ENCODE peak calls at places on chromosomes 2 and 18, in four cellular contexts. G, N, H and K are unnamed samples.

GRCh38 chr2:108454440-108454839 is 5.4 kb downstream of the GCC2 start:
- DNase-seq in G (no peak), N (no peak), H (no peak), K (no peak)

GRCh38 chr2:203797363-203798111 is 70.0 kb upstream of the CTLA4 start:
- DNase-seq in G (no peak), N (no peak), H (no peak), K (no peak)

GRCh38 chr2:75068546-75068945 is 110.1 kb downstream of the POLE4 start:
- DNase-seq in G (peak; percentile 18), N (no peak), H (no peak), K (no peak)

GRCh38 chr2:176597916-176598315 is 328.7 kb downstream of the MTX2 start:
- DNase-seq in G (no peak), N (no peak), H (no peak), K (no peak)

GRCh38 chr2:239182981-239183791 is 217.6 kb downstream of the HDAC4 start:
- DNase-seq in G (no peak), N (peak; percentile 8), H (peak; percentile 10), K (peak; percentile 27)

GRCh38 chr2:169828141-169828811 is 1.0 kb downstream of the UBR3 start:
- DNase-seq in G (peak; percentile 62), N (peak; percentile 53), H (peak; percentile 48), K (no peak)

GRCh38 chr2:168348076-168348475 is 100.7 kb upstream of the STK39 start:
- DNase-seq in G (peak; percentile 73), N (no peak), H (no peak), K (no peak)

GRCh38 chr2:65932571-65932970 is 500.2 kb upstream of the SPRED2 start:
- DNase-seq in G (no peak), N (no peak), H (no peak), K (no peak)

GRCh38 chr2:43356774-43357173 is 130.4 kb upstream of the ZFP36L2 start:
- DNase-seq in G (no peak), N (no peak), H (no peak), K (no peak)

GRCh38 chr18:45910405-45911023 is 56.6 kb downstream of the EPG5 start:
- DNase-seq in G (peak; percentile 44), N (peak; percentile 32), H (peak; percentile 30), K (peak; percentile 61)

GRCh38 chr2:237675326-237675725 is 47.9 kb downstream of the LRRFIP1 start:
- DNase-seq in G (no peak), N (no peak), H (no peak), K (no peak)

GRCh38 chr18:68436485-68436884 is 278.4 kb downstream of the TMX3 start:
- DNase-seq in G (no peak), N (no peak), H (no peak), K (no peak)

GRCh38 chr2:205129531-205129930 is 552.8 kb upstream of the NRP2 start:
- DNase-seq in G (no peak), N (no peak), H (no peak), K (no peak)

GRCh38 chr18:75159238-75159518 is 49.8 kb downstream of the PTGR3 start:
- DNase-seq in G (no peak), N (no peak), H (no peak), K (no peak)

GRCh38 chr2:239275037-239275685 is 125.7 kb downstream of the HDAC4 start:
- DNase-seq in G (no peak), N (peak; percentile 81), H (peak; percentile 78), K (peak; percentile 90)

GRCh38 chr2:237739101-237739500 is 59.5 kb upstream of the RBM44 start:
- DNase-seq in G (no peak), N (peak; percentile 71), H (peak; percentile 72), K (peak; percentile 84)

GRCh38 chr2:227462972-227463931 is 8.7 kb upstream of the AGFG1 start:
- DNase-seq in G (no peak), N (no peak), H (no peak), K (no peak)

GRCh38 chr2:40746150-40746549 is 294.3 kb upstream of the SLC8A1 start:
- DNase-seq in G (peak; percentile 52), N (peak; percentile 29), H (no peak), K (no peak)

GRCh38 chr2:157898591-157898996 is 22.5 kb upstream of the ACVR1 start:
- DNase-seq in G (no peak), N (no peak), H (no peak), K (no peak)

GRCh38 chr2:11241804-11242203 is 86.5 kb downstream of the SLC66A3 start:
- DNase-seq in G (no peak), N (no peak), H (no peak), K (no peak)

GRCh38 chr2:113876503-113877387 is 13.1 kb upstream of the ACTR3 start:
- DNase-seq in G (peak; percentile 98), N (no peak), H (no peak), K (no peak)

GRCh38 chr2:10462178-10463083 is 14.3 kb upstream of the ODC1 start:
- DNase-seq in G (no peak), N (no peak), H (no peak), K (no peak)

GRCh38 chr18:24052053-24052452 is 37.5 kb downstream of the TTC39C start:
- DNase-seq in G (peak; percentile 76), N (no peak), H (no peak), K (no peak)

DNA sequence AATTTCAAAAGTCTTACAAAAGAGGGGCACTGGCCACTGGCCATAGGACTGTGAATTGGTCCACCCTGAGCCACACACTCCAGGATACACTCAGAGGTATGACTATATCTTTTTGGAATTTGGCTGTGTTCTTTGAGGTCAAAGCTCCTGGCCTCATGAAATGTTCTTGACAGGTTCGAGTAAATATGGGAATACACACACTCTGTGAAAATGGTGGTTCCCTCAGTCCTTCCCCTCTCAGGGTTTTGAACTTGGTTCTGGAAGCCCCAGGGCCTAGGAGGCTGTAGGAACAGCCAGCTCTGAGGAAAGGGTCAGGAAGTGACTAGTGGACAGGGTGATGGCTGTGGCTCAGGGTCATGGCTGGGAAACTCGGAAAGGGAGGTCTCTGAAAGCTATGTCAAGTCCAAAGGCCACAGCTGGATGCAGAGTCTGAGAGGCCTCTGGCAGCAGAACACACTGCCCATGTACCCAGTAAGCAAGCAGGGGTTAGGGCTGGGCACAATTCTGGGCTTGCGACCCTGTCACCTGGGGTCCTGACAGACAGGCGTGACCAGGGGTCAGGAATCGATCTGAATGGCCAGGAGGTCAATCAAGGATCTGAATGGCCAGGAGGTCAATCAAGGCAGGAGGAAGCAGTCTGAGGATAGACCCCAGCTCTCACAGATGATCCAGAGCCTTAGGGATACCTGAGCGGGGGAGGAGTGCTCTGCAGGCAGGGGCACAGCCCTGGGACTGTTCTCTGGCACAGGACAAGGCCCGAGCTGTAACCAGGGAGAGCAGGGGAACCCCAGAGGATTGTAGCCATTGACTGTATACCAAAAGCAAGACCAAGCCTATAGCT is 223.4 kb upstream of the SMAD2 start:
- DNase-seq in G (peak; percentile 73), N (no peak), H (no peak), K (no peak)
- H3K4me1 ChIP-seq in G (peaks cover 37% of the 10 kb centered on the region), N (no peaks in the 10 kb centered on the region), H (peaks cover 21% of the 10 kb centered on the region), K (no peaks in the 10 kb centered on the region)

GRCh38 chr2:231664727-231665126 is 43.6 kb upstream of the PTMA start:
- DNase-seq in G (no peak), N (no peak), H (no peak), K (no peak)
- H3K4me3 ChIP-seq in G (no peak overlapping the region), N (no peak overlapping the region), H (no peak overlapping the region), K (no peak overlapping the region)

GRCh38 chr2:219209236-219209635 is 2.7 kb downstream of the ZFAND2B start:
- DNase-seq in G (no peak), N (no peak), H (no peak), K (no peak)

GRCh38 chr2:219207254-219207883 is 787 bp downstream of the ZFAND2B start:
- DNase-seq in G (no peak), N (no peak), H (no peak), K (no peak)

GRCh38 chr2:219210572-219211362 is 4.2 kb downstream of the ZFAND2B start:
- DNase-seq in G (no peak), N (no peak), H (no peak), K (no peak)

GRCh38 chr2:219207884-219208740 is 1.5 kb downstream of the ZFAND2B start:
- DNase-seq in G (peak; percentile 90), N (no peak), H (no peak), K (no peak)

GRCh38 chr2:219209818-219210571 is 3.4 kb downstream of the ZFAND2B start:
- DNase-seq in G (no peak), N (no peak), H (no peak), K (no peak)
- H3K27ac ChIP-seq in G (peak overlapping the region; percentile 95), N (no peak overlapping the region), H (no peak overlapping the region), K (no peak overlapping the region)

DNA sequence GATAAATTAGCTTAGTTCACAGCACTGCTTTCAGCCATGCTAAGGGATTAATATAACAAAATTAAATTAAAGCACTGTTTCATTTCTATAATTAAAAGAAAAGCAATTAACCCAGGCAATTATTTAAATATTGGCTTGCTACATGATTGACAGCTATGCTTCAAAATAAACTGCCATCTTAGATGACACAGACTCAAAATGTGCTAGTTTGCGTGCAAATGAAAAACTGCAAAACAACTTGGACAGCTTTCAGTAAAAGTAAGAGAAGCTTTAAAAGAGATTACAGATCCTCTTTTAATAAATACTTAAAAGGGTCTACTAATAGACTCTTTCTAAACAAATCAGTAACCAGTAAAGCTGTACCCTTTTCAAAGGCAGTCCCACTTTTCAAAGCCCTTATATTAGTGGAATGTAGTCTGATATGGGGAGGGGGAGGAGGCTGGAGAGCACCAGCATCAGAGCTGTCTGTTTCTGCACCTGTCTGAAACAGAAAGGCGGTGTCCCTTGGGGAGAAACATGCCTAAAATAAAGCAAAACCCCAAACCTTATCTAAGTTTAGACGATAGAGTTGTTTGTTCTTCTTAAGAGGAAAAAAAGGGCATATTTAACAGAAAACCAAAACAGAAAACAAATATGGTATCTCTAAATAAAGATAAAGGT is 20.8 kb downstream of the EIF2AK3 start:
- DNase-seq in G (no peak), N (no peak), H (no peak), K (no peak)
- H3K4me1 ChIP-seq in G (no peaks in the 10 kb centered on the region), N (no peaks in the 10 kb centered on the region), H (peaks cover 37% of the 10 kb centered on the region), K (peaks cover 2% of the 10 kb centered on the region)

DNA sequence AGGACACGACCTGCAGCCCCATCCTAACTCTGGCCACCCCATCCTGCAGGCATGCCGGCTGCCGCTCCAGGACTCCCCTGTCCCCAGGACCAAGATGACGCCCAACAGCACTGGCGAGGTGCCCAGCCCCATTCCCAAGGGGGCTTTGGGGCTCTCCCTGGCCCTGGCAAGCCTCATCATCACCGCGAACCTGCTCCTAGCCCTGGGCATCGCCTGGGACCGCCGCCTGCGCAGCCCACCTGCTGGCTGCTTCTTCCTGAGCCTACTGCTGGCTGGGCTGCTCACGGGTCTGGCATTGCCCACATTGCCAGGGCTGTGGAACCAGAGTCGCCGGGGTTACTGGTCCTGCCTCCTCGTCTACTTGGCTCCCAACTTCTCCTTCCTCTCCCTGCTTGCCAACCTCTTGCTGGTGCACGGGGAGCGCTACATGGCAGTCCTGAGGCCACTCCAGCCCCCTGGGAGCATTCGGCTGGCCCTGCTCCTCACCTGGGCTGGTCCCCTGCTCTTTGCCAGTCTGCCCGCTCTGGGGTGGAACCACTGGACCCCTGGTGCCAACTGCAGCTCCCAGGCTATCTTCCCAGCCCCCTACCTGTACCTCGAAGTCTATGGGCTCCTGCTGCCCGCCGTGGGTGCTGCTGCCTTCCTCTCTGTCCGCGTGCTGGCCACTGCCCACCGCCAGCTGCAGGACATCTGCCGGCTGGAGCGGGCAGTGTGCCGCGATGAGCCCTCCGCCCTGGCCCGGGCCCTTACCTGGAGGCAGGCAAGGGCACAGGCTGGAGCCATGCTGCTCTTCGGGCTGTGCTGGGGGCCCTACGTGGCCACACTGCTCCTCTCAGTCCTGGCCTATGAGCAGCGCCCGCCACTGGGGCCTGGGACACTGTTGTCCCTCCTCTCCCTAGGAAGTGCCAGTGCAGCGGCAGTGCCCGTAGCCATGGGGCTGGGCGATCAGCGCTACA is 2.1 kb downstream of the GPBAR1 start:
- DNase-seq in G (no peak), N (no peak), H (no peak), K (no peak)
- H3K4me3 ChIP-seq in G (no peak overlapping the region), N (no peak overlapping the region), H (no peak overlapping the region), K (no peak overlapping the region)